ENCODE peak calls at places on chromosomes 13 and 19, in ten cellular contexts. V is hypothalamus; R is heart right ventricle; G is stimulated activated CD8-positive, alpha-beta memory T cell treated with anti-CD3 and anti-CD28 coated beads, Interleukin-4, amount 100 ng/mL, for 48 hours; M is M059J; L is A673; N is activated CD8-positive, alpha-beta memory T cell treated with anti-CD3 and anti-CD28 coated beads for 1 hour; Z is myocyte; W is T-helper 9 cell; B is cardiac fibroblast. H is an unnamed sample.

GRCh38 chr19:1235625-1236538 is 1.9 kb downstream of the CBARP start:
- DNase-seq in R (no peak), L (no peak), B (no peak), G (no peak), V (no peak), N (no peak), W (no peak), M (peak), Z (no peak), H (no peak)

GRCh38 chr19:41555752-41556151 is 20.2 kb upstream of the CEACAM21 start:
- DNase-seq in R (no peak), V (no peak), W (no peak), M (no peak), G (no peak), N (no peak), L (no peak), Z (no peak), B (no peak), H (no peak)

GRCh38 chr13:30907167-30907761 is 1.2 kb downstream of the MEDAG start:
- DNase-seq in W (no peak), B (peak), G (no peak), R (peak), L (no peak), Z (peak), N (no peak), M (peak), V (no peak), H (no peak)

GRCh38 chr13:50179977-50180376 is 164.7 kb downstream of the KCNRG start:
- DNase-seq in B (no peak), W (no peak), L (no peak), N (no peak), R (no peak), V (no peak), Z (no peak), G (no peak), M (no peak), H (no peak)

GRCh38 chr19:58170860-58171259 is 12.0 kb upstream of the ZNF274 start:
- DNase-seq in L (no peak), N (no peak), G (no peak), V (no peak), B (no peak), Z (no peak), W (no peak), M (peak), R (no peak), H (no peak)

GRCh38 chr13:55497486-55497885 is 1643.2 kb upstream of the PRR20A start:
- DNase-seq in R (no peak), G (no peak), Z (no peak), L (peak), V (no peak), M (no peak), B (no peak), N (no peak), W (no peak), H (no peak)

GRCh38 chr19:6221878-6222746 is 57.7 kb downstream of the MLLT1 start:
- DNase-seq in B (no peak), L (no peak), V (no peak), G (no peak), W (no peak), M (no peak), R (no peak), N (no peak), Z (no peak), H (no peak)

GRCh38 chr13:57552441-57552840 is 79.1 kb upstream of the PCDH17 start:
- DNase-seq in R (no peak), G (no peak), Z (no peak), V (no peak), M (no peak), L (no peak), B (no peak), N (no peak), W (no peak), H (no peak)

GRCh38 chr19:4055209-4055552 is 11.5 kb downstream of the ZBTB7A start:
- DNase-seq in R (no peak), W (no peak), B (no peak), G (no peak), V (no peak), M (no peak), N (no peak), Z (no peak), L (no peak), H (no peak)

GRCh38 chr13:108662528-108662927 is 33.1 kb downstream of the MYO16 start:
- DNase-seq in N (no peak), V (no peak), Z (no peak), M (no peak), W (no peak), B (no peak), G (no peak), R (no peak), L (no peak), H (no peak)

GRCh38 chr13:73171926-73172325 is 113.1 kb downstream of the KLF5 start:
- DNase-seq in B (peak), L (no peak), Z (no peak), G (no peak), V (no peak), M (peak), W (no peak), R (no peak), N (no peak), H (no peak)

GRCh38 chr19:34773555-34773864 is 495 bp upstream of the ZNF599 start:
- DNase-seq in M (no peak), V (no peak), R (no peak), W (no peak), L (no peak), G (no peak), N (no peak), Z (no peak), B (no peak), H (no peak)

GRCh38 chr19:18657590-18658365 is 20.9 kb downstream of the KLHL26 start:
- DNase-seq in G (no peak), W (no peak), L (peak), V (no peak), M (peak), N (no peak), R (peak), B (peak), Z (peak), H (peak)

GRCh38 chr19:9362905-9363304 is at the start of gene ZNF177:
- DNase-seq in Z (no peak), R (no peak), M (no peak), N (no peak), V (no peak), B (peak), G (peak), L (peak), W (no peak), H (no peak)

GRCh38 chr13:49627831-49628652 is at the start of gene ARL11:
- DNase-seq in V (peak), B (no peak), Z (no peak), W (peak), G (peak), N (no peak), L (no peak), M (no peak), R (peak), H (peak)

GRCh38 chr13:37319041-37319443 is 213.6 kb upstream of the CSNK1A1L start:
- DNase-seq in L (no peak), Z (no peak), M (peak), W (no peak), G (no peak), R (no peak), B (peak), N (no peak), V (no peak), H (no peak)

H was measured in sciatic nerve.